ENCODE peak calls at places on chromosome 5, in six cellular contexts. P is Right ventricle myocardium inferior; S is effector memory CD4-positive, alpha-beta T cell; K is cardiac muscle cell; Y is mesenteric fat pad; R is breast epithelium. W is an unnamed sample.

GRCh38 chr5:170303564-170303963 is 6.0 kb upstream of the LCP2 start:
- DNase-seq in P (no peak), S (no peak), K (no peak), Y (no peak), R (no peak), W (no peak)

GRCh38 chr5:12592228-12592627 is 688.0 kb upstream of the CTNND2 start:
- DNase-seq in Y (no peak), S (no peak), K (no peak), R (no peak), P (no peak), W (no peak)

GRCh38 chr5:178196986-178197385 is 7.3 kb upstream of the HNRNPAB start:
- DNase-seq in Y (no peak), R (no peak), K (no peak), P (no peak), S (no peak), W (no peak)

GRCh38 chr5:72234265-72234700 is 85.8 kb downstream of the MRPS27 start:
- DNase-seq in P (no peak), Y (no peak), S (no peak), R (no peak), K (peak), W (peak)

GRCh38 chr5:143449772-143450171 is 46.3 kb upstream of the NR3C1 start:
- DNase-seq in Y (no peak), P (no peak), S (no peak), K (no peak), R (no peak), W (no peak)

GRCh38 chr5:126044111-126044668 is 379.0 kb upstream of the GRAMD2B start:
- DNase-seq in R (no peak), K (peak), P (no peak), S (no peak), Y (no peak), W (no peak)

GRCh38 chr5:93302711-93303110 is 278.3 kb downstream of the NR2F1-AS1 start:
- DNase-seq in K (no peak), P (no peak), Y (no peak), R (no peak), S (no peak), W (no peak)

GRCh38 chr5:111742595-111742994 is 14.4 kb downstream of the NREP start:
- DNase-seq in P (no peak), S (no peak), K (peak), R (no peak), Y (no peak), W (no peak)

GRCh38 chr5:143434261-143435206 is 31.0 kb upstream of the NR3C1 start:
- DNase-seq in S (peak), Y (no peak), R (no peak), P (no peak), K (peak), W (no peak)

GRCh38 chr5:119614838-119615237 is 14.5 kb upstream of the FAM170A start:
- DNase-seq in P (no peak), K (no peak), R (no peak), S (no peak), Y (no peak), W (no peak)

GRCh38 chr5:150255659-150256415 is 33.7 kb downstream of the CAMK2A start:
- DNase-seq in K (peak), S (no peak), P (no peak), Y (no peak), R (no peak), W (no peak)

GRCh38 chr5:96881511-96882115 is 5.3 kb downstream of the ERAP2 start:
- DNase-seq in R (no peak), S (no peak), P (no peak), K (peak), Y (no peak), W (no peak)

GRCh38 chr5:180668835-180669596 is 19.6 kb upstream of the FLT4 start:
- DNase-seq in S (no peak), R (no peak), K (no peak), P (no peak), Y (peak), W (no peak)

GRCh38 chr5:133697536-133698258 is 85.4 kb upstream of the FSTL4 start:
- DNase-seq in K (no peak), Y (no peak), S (no peak), P (no peak), R (no peak), W (peak)

GRCh38 chr5:180330810-180331646 is 22.1 kb downstream of the GFPT2 start:
- DNase-seq in Y (no peak), K (peak), P (no peak), R (peak), S (no peak), W (no peak)

GRCh38 chr5:168114444-168115017 is 176.9 kb upstream of the WWC1 start:
- DNase-seq in R (no peak), K (peak), S (no peak), P (no peak), Y (no peak), W (peak)

GRCh38 chr5:88941581-88941980 is 58.6 kb upstream of the MEF2C start:
- DNase-seq in R (no peak), S (no peak), Y (no peak), K (no peak), P (no peak), W (no peak)

GRCh38 chr5:178421699-178422399 is 168.3 kb downstream of the COL23A1 start:
- DNase-seq in K (no peak), Y (peak), R (no peak), P (no peak), S (no peak), W (no peak)

GRCh38 chr5:34991486-34992238 is 56.1 kb downstream of the AGXT2 start:
- DNase-seq in K (peak), P (no peak), R (no peak), S (no peak), Y (no peak), W (no peak)

GRCh38 chr5:84385705-84386104 is 1.0 kb upstream of the EDIL3 start:
- DNase-seq in K (no peak), P (no peak), S (no peak), R (no peak), Y (no peak), W (no peak)

GRCh38 chr5:82405618-82406199 is 127.6 kb upstream of the RPS23 start:
- DNase-seq in P (no peak), Y (no peak), S (no peak), K (peak), R (no peak), W (no peak)

GRCh38 chr5:160959804-160960203 is 107.8 kb upstream of the ATP10B start:
- DNase-seq in Y (no peak), K (no peak), S (no peak), R (peak), P (no peak), W (no peak)

GRCh38 chr5:132877938-132878337 is 4.5 kb downstream of the LEAP2 start:
- DNase-seq in S (no peak), R (no peak), Y (no peak), K (peak), P (no peak), W (no peak)

GRCh38 chr5:101676646-101677045 is 619.4 kb downstream of the SLCO4C1 start:
- DNase-seq in R (no peak), K (no peak), P (no peak), S (no peak), Y (no peak), W (no peak)